ENCODE peak calls at places on chromosomes 3 and 15, in nine cellular contexts. One of them, this sample, is unnamed.

GRCh38 chr15:33330931-33331330 is 20.2 kb downstream of the RYR3 start:
- DNase-seq in spleen: no peak
- DNase-seq in fibroblast of pulmonary artery: no peak
- DNase-seq in A549: no peak
- DNase-seq in IMR-90: no peak
- DNase-seq in right lobe of liver: no peak
- DNase-seq in dorsolateral prefrontal cortex: no peak
- DNase-seq in CD8-positive, alpha-beta T cell: no peak
- DNase-seq in AG04450: no peak
- DNase-seq in this sample: no peak

GRCh38 chr3:134922866-134923265 is 127.8 kb downstream of the EPHB1 start:
- DNase-seq in A549: no peak
- DNase-seq in AG04450: no peak
- DNase-seq in CD8-positive, alpha-beta T cell: no peak
- DNase-seq in right lobe of liver: no peak
- DNase-seq in fibroblast of pulmonary artery: no peak
- DNase-seq in IMR-90: no peak
- DNase-seq in dorsolateral prefrontal cortex: no peak
- DNase-seq in spleen: no peak
- DNase-seq in this sample: no peak

GRCh38 chr15:70608156-70608555 is 155.2 kb downstream of the UACA start:
- DNase-seq in IMR-90: peak; percentile 44
- DNase-seq in CD8-positive, alpha-beta T cell: no peak
- DNase-seq in right lobe of liver: no peak
- DNase-seq in spleen: no peak
- DNase-seq in A549: no peak
- DNase-seq in AG04450: no peak
- DNase-seq in fibroblast of pulmonary artery: peak; percentile 70
- DNase-seq in dorsolateral prefrontal cortex: no peak
- DNase-seq in this sample: no peak

GRCh38 chr15:62067448-62068044 is 769 bp downstream of the C2CD4A start:
- DNase-seq in fibroblast of pulmonary artery: peak; percentile 31
- DNase-seq in spleen: peak; percentile 82
- DNase-seq in IMR-90: no peak
- DNase-seq in A549: no peak
- DNase-seq in right lobe of liver: peak; percentile 57
- DNase-seq in AG04450: no peak
- DNase-seq in dorsolateral prefrontal cortex: no peak
- DNase-seq in CD8-positive, alpha-beta T cell: no peak
- DNase-seq in this sample: peak; percentile 44

GRCh38 chr3:155861476-155862183 is 7.4 kb upstream of the SLC33A1 start:
- DNase-seq in right lobe of liver: no peak
- DNase-seq in A549: no peak
- DNase-seq in fibroblast of pulmonary artery: no peak
- DNase-seq in AG04450: no peak
- DNase-seq in CD8-positive, alpha-beta T cell: no peak
- DNase-seq in IMR-90: peak; percentile 8
- DNase-seq in spleen: no peak
- DNase-seq in dorsolateral prefrontal cortex: no peak
- DNase-seq in this sample: no peak

GRCh38 chr15:82807920-82808633 is 1.4 kb upstream of the WHAMM start:
- DNase-seq in IMR-90: no peak
- DNase-seq in right lobe of liver: no peak
- DNase-seq in fibroblast of pulmonary artery: no peak
- DNase-seq in A549: no peak
- DNase-seq in AG04450: no peak
- DNase-seq in spleen: no peak
- DNase-seq in dorsolateral prefrontal cortex: no peak
- DNase-seq in CD8-positive, alpha-beta T cell: no peak
- DNase-seq in this sample: no peak

GRCh38 chr3:87332789-87333188 is 56.4 kb upstream of the POU1F1 start:
- DNase-seq in A549: no peak
- DNase-seq in CD8-positive, alpha-beta T cell: no peak
- DNase-seq in IMR-90: no peak
- DNase-seq in fibroblast of pulmonary artery: no peak
- DNase-seq in right lobe of liver: no peak
- DNase-seq in AG04450: no peak
- DNase-seq in spleen: no peak
- DNase-seq in dorsolateral prefrontal cortex: no peak
- DNase-seq in this sample: no peak

GRCh38 chr3:64998317-64998716 is 310.5 kb upstream of the ADAMTS9 start:
- DNase-seq in IMR-90: no peak
- DNase-seq in spleen: no peak
- DNase-seq in AG04450: no peak
- DNase-seq in right lobe of liver: no peak
- DNase-seq in fibroblast of pulmonary artery: no peak
- DNase-seq in CD8-positive, alpha-beta T cell: no peak
- DNase-seq in dorsolateral prefrontal cortex: no peak
- DNase-seq in A549: no peak
- DNase-seq in this sample: no peak

GRCh38 chr3:50627407-50628051 is 10.6 kb downstream of the MAPKAPK3 start:
- DNase-seq in dorsolateral prefrontal cortex: peak; percentile 56
- DNase-seq in right lobe of liver: no peak
- DNase-seq in spleen: no peak
- DNase-seq in IMR-90: peak; percentile 69
- DNase-seq in fibroblast of pulmonary artery: peak; percentile 34
- DNase-seq in A549: peak; percentile 40
- DNase-seq in AG04450: no peak
- DNase-seq in CD8-positive, alpha-beta T cell: no peak
- DNase-seq in this sample: no peak

GRCh38 chr3:179973931-179974361 is 62.8 kb downstream of the PEX5L start:
- DNase-seq in spleen: no peak
- DNase-seq in A549: no peak
- DNase-seq in CD8-positive, alpha-beta T cell: no peak
- DNase-seq in IMR-90: no peak
- DNase-seq in dorsolateral prefrontal cortex: peak; percentile 59
- DNase-seq in AG04450: no peak
- DNase-seq in fibroblast of pulmonary artery: no peak
- DNase-seq in right lobe of liver: no peak
- DNase-seq in this sample: no peak

GRCh38 chr15:74168673-74169274 is 4.7 kb upstream of the ISLR start:
- DNase-seq in right lobe of liver: no peak
- DNase-seq in CD8-positive, alpha-beta T cell: no peak
- DNase-seq in fibroblast of pulmonary artery: no peak
- DNase-seq in IMR-90: no peak
- DNase-seq in dorsolateral prefrontal cortex: no peak
- DNase-seq in spleen: no peak
- DNase-seq in AG04450: no peak
- DNase-seq in A549: no peak
- DNase-seq in this sample: no peak

GRCh38 chr3:78794431-78794830 is 973.4 kb downstream of the ROBO1 start:
- DNase-seq in right lobe of liver: no peak
- DNase-seq in spleen: no peak
- DNase-seq in fibroblast of pulmonary artery: no peak
- DNase-seq in IMR-90: no peak
- DNase-seq in A549: no peak
- DNase-seq in CD8-positive, alpha-beta T cell: no peak
- DNase-seq in AG04450: no peak
- DNase-seq in dorsolateral prefrontal cortex: no peak
- DNase-seq in this sample: no peak

GRCh38 chr15:75666823-75667501 is 19.2 kb downstream of the SNX33 start:
- DNase-seq in A549: peak; percentile 98
- DNase-seq in right lobe of liver: no peak
- DNase-seq in AG04450: peak; percentile 91
- DNase-seq in spleen: peak; percentile 63
- DNase-seq in CD8-positive, alpha-beta T cell: no peak
- DNase-seq in IMR-90: peak; percentile 100
- DNase-seq in dorsolateral prefrontal cortex: no peak
- DNase-seq in fibroblast of pulmonary artery: peak; percentile 99
- DNase-seq in this sample: no peak

GRCh38 chr3:63333815-63334214 is 55.7 kb downstream of the SYNPR start:
- DNase-seq in CD8-positive, alpha-beta T cell: no peak
- DNase-seq in right lobe of liver: no peak
- DNase-seq in AG04450: no peak
- DNase-seq in fibroblast of pulmonary artery: peak; percentile 48
- DNase-seq in IMR-90: peak; percentile 9
- DNase-seq in A549: no peak
- DNase-seq in spleen: no peak
- DNase-seq in dorsolateral prefrontal cortex: no peak
- DNase-seq in this sample: no peak

GRCh38 chr3:112746675-112747276 is 99.9 kb downstream of the CD200R1L start:
- DNase-seq in fibroblast of pulmonary artery: peak; percentile 89
- DNase-seq in AG04450: no peak
- DNase-seq in CD8-positive, alpha-beta T cell: no peak
- DNase-seq in dorsolateral prefrontal cortex: no peak
- DNase-seq in IMR-90: peak; percentile 77
- DNase-seq in right lobe of liver: no peak
- DNase-seq in spleen: no peak
- DNase-seq in A549: no peak
- DNase-seq in this sample: no peak

GRCh38 chr3:81761904-81762565 is 590 bp upstream of the GBE1 start:
- DNase-seq in IMR-90: no peak
- DNase-seq in A549: no peak
- DNase-seq in AG04450: no peak
- DNase-seq in dorsolateral prefrontal cortex: no peak
- DNase-seq in fibroblast of pulmonary artery: peak; percentile 33
- DNase-seq in spleen: no peak
- DNase-seq in CD8-positive, alpha-beta T cell: no peak
- DNase-seq in right lobe of liver: no peak
- DNase-seq in this sample: no peak

DNA sequence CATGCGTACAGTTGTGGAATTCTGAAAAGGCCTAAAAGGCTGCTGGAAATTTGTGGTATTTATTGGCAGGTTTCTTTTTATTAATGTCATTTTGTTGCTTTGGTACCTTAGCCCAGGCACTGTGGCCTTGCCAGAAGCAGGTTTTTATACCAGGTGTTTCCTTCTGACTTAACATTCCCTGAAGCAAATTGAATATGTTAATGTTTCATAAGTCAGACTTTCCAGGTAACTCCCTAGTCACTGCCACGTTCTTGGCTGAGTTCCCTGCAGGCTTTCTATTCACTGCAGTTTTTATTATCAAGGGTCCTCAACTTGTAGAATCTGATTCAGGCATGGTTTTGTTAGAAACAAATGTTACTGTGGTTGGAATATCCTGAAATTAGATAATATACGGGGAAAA is 22.7 kb downstream of the ITPR1 start:
- DNase-seq in AG04450: no peak
- DNase-seq in IMR-90: no peak
- DNase-seq in dorsolateral prefrontal cortex: no peak
- DNase-seq in spleen: no peak
- DNase-seq in A549: no peak
- DNase-seq in right lobe of liver: no peak
- DNase-seq in fibroblast of pulmonary artery: no peak
- DNase-seq in CD8-positive, alpha-beta T cell: no peak
- DNase-seq in this sample: no peak
- H3K4me3 ChIP-seq in AG04450: no peak overlapping the region
- H3K4me3 ChIP-seq in IMR-90: no peak overlapping the region
- H3K4me3 ChIP-seq in dorsolateral prefrontal cortex: no peak overlapping the region
- H3K4me3 ChIP-seq in spleen: no peak overlapping the region
- H3K4me3 ChIP-seq in A549: no peak overlapping the region
- H3K4me3 ChIP-seq in right lobe of liver: no peak overlapping the region
- H3K4me3 ChIP-seq in fibroblast of pulmonary artery: no peak overlapping the region
- H3K4me3 ChIP-seq in CD8-positive, alpha-beta T cell: no peak overlapping the region
- H3K4me3 ChIP-seq in this sample: no peak overlapping the region

DNA sequence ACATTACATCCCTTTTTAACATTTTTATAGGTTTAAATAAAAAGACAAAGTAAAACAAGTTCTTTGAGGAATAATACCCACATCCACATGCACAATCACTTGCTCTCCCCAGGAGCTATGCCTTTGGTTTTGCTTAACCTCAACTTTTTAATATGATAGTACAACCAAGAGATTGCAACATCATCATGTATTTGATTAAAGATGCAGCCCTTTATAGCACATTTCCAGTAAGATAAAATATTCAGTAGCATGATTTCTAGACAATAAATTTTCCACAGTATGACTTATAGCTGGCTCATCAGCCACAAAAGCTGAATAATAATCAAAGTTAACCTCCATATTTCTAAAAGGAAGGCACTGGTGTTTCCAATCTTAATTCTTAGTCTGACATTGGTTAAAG is 622.5 kb downstream of the TBL1XR1 start:
- DNase-seq in AG04450: no peak
- DNase-seq in right lobe of liver: no peak
- DNase-seq in fibroblast of pulmonary artery: no peak
- DNase-seq in spleen: no peak
- DNase-seq in dorsolateral prefrontal cortex: no peak
- DNase-seq in A549: no peak
- DNase-seq in IMR-90: no peak
- DNase-seq in CD8-positive, alpha-beta T cell: no peak
- DNase-seq in this sample: no peak
- TF ChIP-seq CTCF in AG04450: no peak
- TF ChIP-seq CTCF in right lobe of liver: no peak
- TF ChIP-seq CTCF in fibroblast of pulmonary artery: no peak
- TF ChIP-seq CTCF in spleen: no peak
- TF ChIP-seq CTCF in dorsolateral prefrontal cortex: no peak
- TF ChIP-seq CTCF in A549: no peak
- TF ChIP-seq CTCF in IMR-90: no peak
- TF ChIP-seq CTCF in CD8-positive, alpha-beta T cell: no peak
- TF ChIP-seq CTCF in this sample: no peak

GRCh38 chr3:20046556-20046955 is 6.3 kb downstream of the KAT2B start:
- DNase-seq in CD8-positive, alpha-beta T cell: no peak
- DNase-seq in AG04450: no peak
- DNase-seq in dorsolateral prefrontal cortex: no peak
- DNase-seq in IMR-90: no peak
- DNase-seq in right lobe of liver: no peak
- DNase-seq in spleen: no peak
- DNase-seq in A549: no peak
- DNase-seq in fibroblast of pulmonary artery: no peak
- DNase-seq in this sample: no peak

GRCh38 chr3:20047341-20047779 is 7.1 kb downstream of the KAT2B start:
- DNase-seq in IMR-90: no peak
- DNase-seq in AG04450: no peak
- DNase-seq in dorsolateral prefrontal cortex: no peak
- DNase-seq in right lobe of liver: no peak
- DNase-seq in spleen: no peak
- DNase-seq in A549: no peak
- DNase-seq in CD8-positive, alpha-beta T cell: no peak
- DNase-seq in fibroblast of pulmonary artery: no peak
- DNase-seq in this sample: no peak

GRCh38 chr3:20049275-20049674 is 9.0 kb downstream of the KAT2B start:
- DNase-seq in IMR-90: no peak
- DNase-seq in A549: no peak
- DNase-seq in dorsolateral prefrontal cortex: no peak
- DNase-seq in spleen: no peak
- DNase-seq in CD8-positive, alpha-beta T cell: no peak
- DNase-seq in fibroblast of pulmonary artery: no peak
- DNase-seq in AG04450: no peak
- DNase-seq in right lobe of liver: no peak
- DNase-seq in this sample: no peak

GRCh38 chr3:20051123-20051806 is 11.0 kb downstream of the KAT2B start:
- DNase-seq in dorsolateral prefrontal cortex: no peak
- DNase-seq in CD8-positive, alpha-beta T cell: no peak
- DNase-seq in AG04450: no peak
- DNase-seq in A549: no peak
- DNase-seq in IMR-90: no peak
- DNase-seq in right lobe of liver: no peak
- DNase-seq in spleen: no peak
- DNase-seq in fibroblast of pulmonary artery: no peak
- DNase-seq in this sample: no peak

GRCh38 chr3:20047940-20048339 is 7.7 kb downstream of the KAT2B start:
- DNase-seq in A549: no peak
- DNase-seq in dorsolateral prefrontal cortex: no peak
- DNase-seq in CD8-positive, alpha-beta T cell: no peak
- DNase-seq in fibroblast of pulmonary artery: no peak
- DNase-seq in AG04450: no peak
- DNase-seq in spleen: no peak
- DNase-seq in right lobe of liver: no peak
- DNase-seq in IMR-90: no peak
- DNase-seq in this sample: no peak
- H3K4me3 ChIP-seq in A549: no peak overlapping the region
- H3K4me3 ChIP-seq in dorsolateral prefrontal cortex: peak overlapping the region; percentile 36
- H3K4me3 ChIP-seq in CD8-positive, alpha-beta T cell: no peak overlapping the region
- H3K4me3 ChIP-seq in fibroblast of pulmonary artery: no peak overlapping the region
- H3K4me3 ChIP-seq in AG04450: no peak overlapping the region
- H3K4me3 ChIP-seq in spleen: no peak overlapping the region
- H3K4me3 ChIP-seq in right lobe of liver: no peak overlapping the region
- H3K4me3 ChIP-seq in IMR-90: no peak overlapping the region
- H3K4me3 ChIP-seq in this sample: no peak overlapping the region

GRCh38 chr3:197408177-197408957 is 110.0 kb upstream of the DLG1 start:
- DNase-seq in CD8-positive, alpha-beta T cell: no peak
- DNase-seq in right lobe of liver: no peak
- DNase-seq in AG04450: no peak
- DNase-seq in spleen: peak; percentile 36
- DNase-seq in A549: no peak
- DNase-seq in IMR-90: peak; percentile 41
- DNase-seq in fibroblast of pulmonary artery: no peak
- DNase-seq in dorsolateral prefrontal cortex: no peak
- DNase-seq in this sample: no peak
- TF ChIP-seq CTCF in CD8-positive, alpha-beta T cell: no peak
- TF ChIP-seq CTCF in right lobe of liver: no peak
- TF ChIP-seq CTCF in AG04450: no peak
- TF ChIP-seq CTCF in spleen: no peak
- TF ChIP-seq CTCF in A549: no peak
- TF ChIP-seq CTCF in IMR-90: no peak
- TF ChIP-seq CTCF in fibroblast of pulmonary artery: no peak
- TF ChIP-seq CTCF in dorsolateral prefrontal cortex: no peak
- TF ChIP-seq CTCF in this sample: no peak

This sample was measured in Caco-2.